ENCODE peak calls at places on chromosome 1, in eight cellular contexts. One of them, this sample, is unnamed.

GRCh38 chr1:236522937-236523703 is 662 bp upstream of the LGALS8 start:
- DNase-seq in body of pancreas: peak; percentile 58
- DNase-seq in heart left ventricle: peak; percentile 58
- DNase-seq in stomach: peak; percentile 41
- DNase-seq in uterus: peak; percentile 33
- DNase-seq in IMR-90: no peak
- DNase-seq in esophagus muscularis mucosa: no peak
- DNase-seq in sigmoid colon: no peak
- DNase-seq in this sample: peak; percentile 75

GRCh38 chr1:147769107-147769506 is 8.7 kb upstream of the GJA5 start:
- DNase-seq in esophagus muscularis mucosa: no peak
- DNase-seq in stomach: no peak
- DNase-seq in body of pancreas: no peak
- DNase-seq in uterus: no peak
- DNase-seq in IMR-90: no peak
- DNase-seq in heart left ventricle: no peak
- DNase-seq in sigmoid colon: no peak
- DNase-seq in this sample: no peak

GRCh38 chr1:209839875-209840491 is 12.2 kb downstream of the UTP25 start:
- DNase-seq in sigmoid colon: no peak
- DNase-seq in body of pancreas: no peak
- DNase-seq in uterus: no peak
- DNase-seq in IMR-90: peak; percentile 98
- DNase-seq in heart left ventricle: no peak
- DNase-seq in esophagus muscularis mucosa: peak; percentile 62
- DNase-seq in stomach: no peak
- DNase-seq in this sample: no peak

GRCh38 chr1:226001852-226002666 is 2.9 kb upstream of the SDE2 start:
- DNase-seq in esophagus muscularis mucosa: peak; percentile 93
- DNase-seq in IMR-90: no peak
- DNase-seq in body of pancreas: peak; percentile 83
- DNase-seq in stomach: peak; percentile 53
- DNase-seq in heart left ventricle: peak; percentile 84
- DNase-seq in sigmoid colon: peak; percentile 82
- DNase-seq in uterus: peak; percentile 79
- DNase-seq in this sample: peak; percentile 91

GRCh38 chr1:980137-980571 is 1.7 kb downstream of the PERM1 start:
- DNase-seq in heart left ventricle: no peak
- DNase-seq in uterus: no peak
- DNase-seq in sigmoid colon: no peak
- DNase-seq in esophagus muscularis mucosa: no peak
- DNase-seq in stomach: no peak
- DNase-seq in IMR-90: no peak
- DNase-seq in body of pancreas: peak; percentile 10
- DNase-seq in this sample: no peak

GRCh38 chr1:172561252-172561651 is 28.3 kb downstream of the SUCO start:
- DNase-seq in IMR-90: peak; percentile 25
- DNase-seq in sigmoid colon: no peak
- DNase-seq in uterus: no peak
- DNase-seq in esophagus muscularis mucosa: no peak
- DNase-seq in body of pancreas: no peak
- DNase-seq in stomach: no peak
- DNase-seq in heart left ventricle: no peak
- DNase-seq in this sample: no peak

GRCh38 chr1:11780380-11781147 is 18.6 kb downstream of the C1orf167 start:
- DNase-seq in esophagus muscularis mucosa: no peak
- DNase-seq in body of pancreas: no peak
- DNase-seq in sigmoid colon: no peak
- DNase-seq in heart left ventricle: no peak
- DNase-seq in stomach: no peak
- DNase-seq in uterus: no peak
- DNase-seq in IMR-90: no peak
- DNase-seq in this sample: no peak

GRCh38 chr1:112954059-112954458 is 1.9 kb downstream of the SLC16A1 start:
- DNase-seq in body of pancreas: no peak
- DNase-seq in esophagus muscularis mucosa: no peak
- DNase-seq in uterus: no peak
- DNase-seq in sigmoid colon: no peak
- DNase-seq in heart left ventricle: no peak
- DNase-seq in stomach: no peak
- DNase-seq in IMR-90: peak; percentile 13
- DNase-seq in this sample: no peak

GRCh38 chr1:1399187-1399869 is at the start of gene CCNL2:
- DNase-seq in uterus: peak; percentile 97
- DNase-seq in stomach: peak; percentile 99
- DNase-seq in esophagus muscularis mucosa: peak; percentile 99
- DNase-seq in heart left ventricle: peak; percentile 99
- DNase-seq in body of pancreas: peak; percentile 99
- DNase-seq in IMR-90: peak; percentile 97
- DNase-seq in sigmoid colon: peak; percentile 99
- DNase-seq in this sample: peak; percentile 97

GRCh38 chr1:78303620-78304019 is 187.2 kb upstream of the PTGFR start:
- DNase-seq in stomach: no peak
- DNase-seq in esophagus muscularis mucosa: no peak
- DNase-seq in sigmoid colon: peak; percentile 84
- DNase-seq in IMR-90: peak; percentile 95
- DNase-seq in uterus: peak; percentile 52
- DNase-seq in heart left ventricle: peak; percentile 41
- DNase-seq in body of pancreas: peak; percentile 52
- DNase-seq in this sample: no peak

GRCh38 chr1:93770640-93771039 is 89.0 kb upstream of the BCAR3 start:
- DNase-seq in esophagus muscularis mucosa: no peak
- DNase-seq in uterus: no peak
- DNase-seq in IMR-90: peak; percentile 27
- DNase-seq in sigmoid colon: no peak
- DNase-seq in body of pancreas: no peak
- DNase-seq in stomach: no peak
- DNase-seq in heart left ventricle: no peak
- DNase-seq in this sample: no peak

GRCh38 chr1:167212025-167212424 is 8.7 kb upstream of the POU2F1 start:
- DNase-seq in sigmoid colon: no peak
- DNase-seq in IMR-90: no peak
- DNase-seq in esophagus muscularis mucosa: no peak
- DNase-seq in heart left ventricle: no peak
- DNase-seq in stomach: no peak
- DNase-seq in body of pancreas: no peak
- DNase-seq in uterus: no peak
- DNase-seq in this sample: no peak
- H3K27ac ChIP-seq in sigmoid colon: no peak overlapping the region
- H3K27ac ChIP-seq in IMR-90: no peak overlapping the region
- H3K27ac ChIP-seq in esophagus muscularis mucosa: no peak overlapping the region
- H3K27ac ChIP-seq in heart left ventricle: no peak overlapping the region
- H3K27ac ChIP-seq in stomach: no peak overlapping the region
- H3K27ac ChIP-seq in body of pancreas: no peak overlapping the region
- H3K27ac ChIP-seq in uterus: no peak overlapping the region
- H3K27ac ChIP-seq in this sample: no peak overlapping the region

DNA sequence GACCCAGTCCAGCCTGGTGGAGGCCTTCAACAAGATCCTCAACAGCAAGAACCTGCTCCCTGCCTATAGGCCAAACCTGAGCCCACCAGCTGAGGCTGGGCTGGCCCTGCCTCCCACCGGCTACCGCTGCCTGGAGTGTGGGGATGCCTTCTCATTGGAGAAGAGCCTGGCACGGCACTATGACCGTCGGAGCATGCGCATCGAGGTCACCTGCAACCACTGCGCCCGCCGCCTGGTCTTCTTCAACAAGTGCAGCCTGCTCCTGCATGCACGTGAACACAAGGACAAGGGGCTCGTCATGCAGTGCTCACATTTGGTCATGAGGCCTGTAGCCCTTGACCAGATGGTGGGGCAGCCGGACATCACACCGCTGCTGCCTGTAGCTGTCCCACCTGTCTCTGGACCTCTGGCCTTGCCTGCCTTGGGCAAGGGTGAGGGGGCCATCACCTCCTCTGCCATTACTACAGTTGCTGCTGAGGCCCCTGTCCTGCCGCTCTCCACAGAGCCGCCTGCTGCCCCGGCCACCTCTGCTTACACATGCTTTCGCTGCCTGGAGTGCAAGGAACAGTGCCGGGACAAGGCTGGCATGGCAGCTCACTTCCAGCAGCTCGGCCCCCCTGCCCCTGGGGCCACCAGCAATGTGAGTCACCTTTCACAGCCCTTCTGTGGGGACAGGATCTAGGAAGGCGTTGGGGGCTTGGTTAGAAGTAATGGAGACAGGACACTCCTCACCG is 5.8 kb downstream of the ZNF687 start:
- DNase-seq in IMR-90: no peak
- DNase-seq in body of pancreas: no peak
- DNase-seq in stomach: no peak
- DNase-seq in sigmoid colon: no peak
- DNase-seq in esophagus muscularis mucosa: no peak
- DNase-seq in heart left ventricle: no peak
- DNase-seq in uterus: no peak
- DNase-seq in this sample: no peak
- TF ChIP-seq POLR2A in IMR-90: no peak
- TF ChIP-seq POLR2A in body of pancreas: no peak
- TF ChIP-seq POLR2A in stomach: no peak
- TF ChIP-seq POLR2A in sigmoid colon: no peak
- TF ChIP-seq POLR2A in esophagus muscularis mucosa: no peak
- TF ChIP-seq POLR2A in heart left ventricle: no peak
- TF ChIP-seq POLR2A in uterus: no peak
- TF ChIP-seq POLR2A in this sample: no peak

DNA sequence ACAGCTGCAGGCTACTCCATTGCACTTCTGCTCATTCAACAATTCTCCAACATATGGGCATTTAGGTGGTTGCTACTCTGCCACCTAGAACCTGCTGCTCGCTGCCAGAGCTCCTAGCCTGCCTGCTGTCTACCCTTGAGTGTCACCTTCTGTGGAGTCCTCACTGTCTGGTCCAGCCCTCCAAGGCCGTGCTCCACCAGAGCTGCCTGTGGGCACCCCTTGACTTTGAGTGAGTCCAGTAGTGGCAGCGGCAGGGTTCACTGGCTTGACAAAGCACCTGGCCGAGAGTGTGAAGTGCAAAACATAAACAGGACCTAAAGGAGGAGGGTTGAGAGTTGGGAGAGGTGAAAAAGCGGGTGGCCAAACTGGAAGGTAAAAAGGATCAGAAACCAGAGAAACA is 120.3 kb upstream of the DNAH14 start:
- DNase-seq in uterus: no peak
- DNase-seq in stomach: no peak
- DNase-seq in sigmoid colon: no peak
- DNase-seq in body of pancreas: no peak
- DNase-seq in esophagus muscularis mucosa: no peak
- DNase-seq in heart left ventricle: no peak
- DNase-seq in IMR-90: no peak
- DNase-seq in this sample: no peak
- TF ChIP-seq CTCF in uterus: no peak
- TF ChIP-seq CTCF in stomach: no peak
- TF ChIP-seq CTCF in sigmoid colon: no peak
- TF ChIP-seq CTCF in body of pancreas: no peak
- TF ChIP-seq CTCF in esophagus muscularis mucosa: no peak
- TF ChIP-seq CTCF in heart left ventricle: no peak
- TF ChIP-seq CTCF in IMR-90: no peak
- TF ChIP-seq CTCF in this sample: no peak

GRCh38 chr1:84365225-84366221 is 32.8 kb upstream of the DNASE2B start:
- DNase-seq in esophagus muscularis mucosa: no peak
- DNase-seq in IMR-90: peak; percentile 99
- DNase-seq in heart left ventricle: no peak
- DNase-seq in stomach: no peak
- DNase-seq in uterus: no peak
- DNase-seq in body of pancreas: peak; percentile 40
- DNase-seq in sigmoid colon: no peak
- DNase-seq in this sample: peak; percentile 75
- H3K27ac ChIP-seq in esophagus muscularis mucosa: no peak overlapping the region
- H3K27ac ChIP-seq in IMR-90: peak overlapping the region; percentile 73
- H3K27ac ChIP-seq in heart left ventricle: no peak overlapping the region
- H3K27ac ChIP-seq in stomach: no peak overlapping the region
- H3K27ac ChIP-seq in uterus: no peak overlapping the region
- H3K27ac ChIP-seq in body of pancreas: peak overlapping the region; percentile 14
- H3K27ac ChIP-seq in sigmoid colon: no peak overlapping the region
- H3K27ac ChIP-seq in this sample: peak overlapping the region; percentile 62

GRCh38 chr1:44213222-44214112 is at the start of gene DMAP1:
- DNase-seq in heart left ventricle: peak; percentile 82
- DNase-seq in uterus: peak; percentile 81
- DNase-seq in IMR-90: peak; percentile 83
- DNase-seq in esophagus muscularis mucosa: peak; percentile 96
- DNase-seq in body of pancreas: peak; percentile 88
- DNase-seq in sigmoid colon: peak; percentile 94
- DNase-seq in stomach: peak; percentile 86
- DNase-seq in this sample: peak; percentile 89
- TF ChIP-seq POLR2A in heart left ventricle: no peak
- TF ChIP-seq POLR2A in uterus: no peak
- TF ChIP-seq POLR2A in IMR-90: no peak
- TF ChIP-seq POLR2A in esophagus muscularis mucosa: no peak
- TF ChIP-seq POLR2A in body of pancreas: no peak
- TF ChIP-seq POLR2A in sigmoid colon: no peak
- TF ChIP-seq POLR2A in stomach: no peak
- TF ChIP-seq POLR2A in this sample: peak; percentile 32

DNA sequence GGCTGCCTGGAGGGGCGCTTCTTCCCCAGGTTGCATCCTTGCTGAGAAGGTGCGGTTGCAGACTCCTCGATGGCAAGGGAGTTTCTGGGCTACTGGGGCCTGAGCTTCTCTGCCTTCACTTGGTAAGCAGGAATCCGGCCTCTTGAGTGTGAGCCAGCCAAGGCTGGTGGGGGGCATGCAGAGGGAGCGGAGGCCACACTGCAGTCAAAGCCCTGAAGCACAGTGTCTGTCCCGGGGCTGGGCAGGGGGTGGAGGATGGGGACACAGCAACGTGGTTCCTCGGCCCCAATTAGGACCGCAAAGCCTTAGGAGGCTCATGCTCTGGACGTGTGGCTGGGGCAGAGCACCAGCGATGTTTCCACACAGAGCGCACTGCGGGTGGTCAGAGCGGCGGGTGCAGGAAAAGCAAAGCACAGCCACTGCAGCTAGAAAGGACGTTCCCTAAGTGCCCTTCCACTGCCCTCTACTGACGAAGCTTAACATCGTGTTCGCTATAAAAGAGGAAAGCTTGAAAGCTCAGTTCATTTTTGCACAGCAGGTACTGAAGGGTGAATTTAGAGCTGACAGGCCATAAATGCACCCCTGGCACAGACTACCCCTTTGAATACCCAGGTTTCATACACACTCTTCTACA is 60.7 kb upstream of the COG2 start:
- DNase-seq in stomach: no peak
- DNase-seq in heart left ventricle: no peak
- DNase-seq in uterus: no peak
- DNase-seq in esophagus muscularis mucosa: no peak
- DNase-seq in sigmoid colon: no peak
- DNase-seq in body of pancreas: no peak
- DNase-seq in IMR-90: no peak
- DNase-seq in this sample: no peak
- TF ChIP-seq CTCF in stomach: no peak
- TF ChIP-seq CTCF in heart left ventricle: no peak
- TF ChIP-seq CTCF in uterus: no peak
- TF ChIP-seq CTCF in esophagus muscularis mucosa: no peak
- TF ChIP-seq CTCF in sigmoid colon: no peak
- TF ChIP-seq CTCF in body of pancreas: no peak
- TF ChIP-seq CTCF in IMR-90: no peak
- TF ChIP-seq CTCF in this sample: no peak

DNA sequence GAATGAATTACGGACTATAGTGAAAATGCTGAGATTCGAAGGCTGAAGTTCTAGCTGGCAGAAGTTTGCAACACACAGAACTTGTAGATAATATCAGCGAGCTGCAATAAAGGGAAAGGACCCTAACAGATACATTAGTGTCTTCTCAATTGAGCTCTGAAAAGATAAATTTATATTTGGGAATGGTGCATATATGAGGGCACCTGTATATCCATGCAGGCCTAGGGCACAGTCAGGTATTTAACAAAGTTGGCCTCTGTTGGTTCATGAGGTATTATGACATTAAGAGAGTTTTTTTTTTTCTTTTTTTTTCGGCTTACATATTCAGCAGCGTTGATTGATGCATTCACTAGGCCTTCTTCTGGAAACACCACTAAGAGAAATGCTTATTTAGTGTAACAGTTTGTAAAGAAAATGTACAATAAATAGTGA is 2.2 kb downstream of the NFIA start:
- DNase-seq in IMR-90: no peak
- DNase-seq in heart left ventricle: no peak
- DNase-seq in stomach: no peak
- DNase-seq in body of pancreas: no peak
- DNase-seq in uterus: no peak
- DNase-seq in sigmoid colon: no peak
- DNase-seq in esophagus muscularis mucosa: no peak
- DNase-seq in this sample: no peak
- H3K27ac ChIP-seq in IMR-90: no peak overlapping the region
- H3K27ac ChIP-seq in heart left ventricle: peak overlapping the region; percentile 96
- H3K27ac ChIP-seq in stomach: peak overlapping the region; percentile 96
- H3K27ac ChIP-seq in body of pancreas: peak overlapping the region; percentile 91
- H3K27ac ChIP-seq in uterus: peak overlapping the region; percentile 96
- H3K27ac ChIP-seq in sigmoid colon: peak overlapping the region; percentile 97
- H3K27ac ChIP-seq in esophagus muscularis mucosa: peak overlapping the region; percentile 98
- H3K27ac ChIP-seq in this sample: no peak overlapping the region